ENCODE peak calls at places on chromosome 4, in five cellular contexts. One of them, this sample, is unnamed.

GRCh38 chr4:158193171-158193749 is 17.0 kb upstream of the TMEM144 start:
- DNase-seq in GM23248: peak; percentile 39
- DNase-seq in PC-3: peak; percentile 62
- DNase-seq in neural progenitor cell: peak; percentile 39
- DNase-seq in MM.1S: peak; percentile 55
- DNase-seq in this sample: peak; percentile 13

GRCh38 chr4:112514449-112515277 is 1.3 kb downstream of the NEUROG2 start:
- DNase-seq in GM23248: no peak
- DNase-seq in PC-3: no peak
- DNase-seq in neural progenitor cell: peak; percentile 64
- DNase-seq in MM.1S: peak; percentile 25
- DNase-seq in this sample: peak; percentile 26

GRCh38 chr4:99208719-99209075 is 10.3 kb downstream of the ADH6 start:
- DNase-seq in GM23248: no peak
- DNase-seq in PC-3: no peak
- DNase-seq in neural progenitor cell: no peak
- DNase-seq in MM.1S: no peak
- DNase-seq in this sample: no peak

GRCh38 chr4:74335341-74336019 is 27.2 kb downstream of the EPGN start:
- DNase-seq in GM23248: no peak
- DNase-seq in PC-3: no peak
- DNase-seq in neural progenitor cell: no peak
- DNase-seq in MM.1S: no peak
- DNase-seq in this sample: no peak

GRCh38 chr4:61507091-61507490 is 307.0 kb downstream of the ADGRL3 start:
- DNase-seq in GM23248: no peak
- DNase-seq in PC-3: no peak
- DNase-seq in neural progenitor cell: peak; percentile 46
- DNase-seq in MM.1S: no peak
- DNase-seq in this sample: no peak

GRCh38 chr4:8506373-8507250 is 66.0 kb downstream of the TRMT44 start:
- DNase-seq in GM23248: peak; percentile 96
- DNase-seq in PC-3: no peak
- DNase-seq in neural progenitor cell: peak; percentile 77
- DNase-seq in MM.1S: no peak
- DNase-seq in this sample: no peak

GRCh38 chr4:153816542-153816941 is 27.7 kb upstream of the SFRP2 start:
- DNase-seq in GM23248: no peak
- DNase-seq in PC-3: no peak
- DNase-seq in neural progenitor cell: no peak
- DNase-seq in MM.1S: no peak
- DNase-seq in this sample: no peak

GRCh38 chr4:126209117-126209516 is 894.4 kb downstream of the FAT4 start:
- DNase-seq in GM23248: peak; percentile 39
- DNase-seq in PC-3: no peak
- DNase-seq in neural progenitor cell: no peak
- DNase-seq in MM.1S: no peak
- DNase-seq in this sample: no peak

GRCh38 chr4:110059556-110060191 is 138.7 kb downstream of the ELOVL6 start:
- DNase-seq in GM23248: peak; percentile 18
- DNase-seq in PC-3: peak; percentile 79
- DNase-seq in neural progenitor cell: no peak
- DNase-seq in MM.1S: peak; percentile 83
- DNase-seq in this sample: peak; percentile 18

GRCh38 chr4:15482842-15483241 is 13.2 kb downstream of the CC2D2A start:
- DNase-seq in GM23248: no peak
- DNase-seq in PC-3: no peak
- DNase-seq in neural progenitor cell: no peak
- DNase-seq in MM.1S: no peak
- DNase-seq in this sample: no peak

GRCh38 chr4:106048250-106048931 is 153.1 kb downstream of the NPNT start:
- DNase-seq in GM23248: no peak
- DNase-seq in PC-3: no peak
- DNase-seq in neural progenitor cell: peak; percentile 45
- DNase-seq in MM.1S: no peak
- DNase-seq in this sample: no peak
- H3K4me2 ChIP-seq in GM23248: no peak overlapping the region
- H3K4me2 ChIP-seq in PC-3: no peak overlapping the region
- H3K4me2 ChIP-seq in neural progenitor cell: no peak overlapping the region
- H3K4me2 ChIP-seq in MM.1S: no peak overlapping the region
- H3K4me2 ChIP-seq in this sample: no peak overlapping the region

DNA sequence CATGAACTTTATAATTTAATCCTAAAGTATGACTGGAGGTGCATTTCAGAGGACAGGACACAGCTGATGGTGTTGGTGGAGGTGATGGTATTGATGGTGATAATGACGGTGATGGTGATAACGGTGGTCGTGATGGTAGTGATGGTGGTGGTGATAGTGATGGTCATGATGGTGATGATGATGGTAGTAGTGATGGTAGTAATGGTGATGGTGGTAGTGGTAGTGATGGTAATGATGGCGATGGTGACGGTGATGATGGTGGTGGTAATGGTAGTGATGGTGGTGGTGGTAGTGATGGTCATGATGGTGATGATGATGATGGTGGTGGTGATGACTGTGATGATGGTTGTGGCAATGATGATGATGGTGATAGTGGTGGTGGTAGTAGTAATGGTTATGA is 40.4 kb downstream of the SLC2A9 start:
- DNase-seq in GM23248: no peak
- DNase-seq in PC-3: no peak
- DNase-seq in neural progenitor cell: no peak
- DNase-seq in MM.1S: no peak
- DNase-seq in this sample: no peak
- TF ChIP-seq EZH2phosphoT487 in GM23248: no peak
- TF ChIP-seq EZH2phosphoT487 in PC-3: no peak
- TF ChIP-seq EZH2phosphoT487 in neural progenitor cell: no peak
- TF ChIP-seq EZH2phosphoT487 in MM.1S: no peak
- TF ChIP-seq EZH2phosphoT487 in this sample: no peak

DNA sequence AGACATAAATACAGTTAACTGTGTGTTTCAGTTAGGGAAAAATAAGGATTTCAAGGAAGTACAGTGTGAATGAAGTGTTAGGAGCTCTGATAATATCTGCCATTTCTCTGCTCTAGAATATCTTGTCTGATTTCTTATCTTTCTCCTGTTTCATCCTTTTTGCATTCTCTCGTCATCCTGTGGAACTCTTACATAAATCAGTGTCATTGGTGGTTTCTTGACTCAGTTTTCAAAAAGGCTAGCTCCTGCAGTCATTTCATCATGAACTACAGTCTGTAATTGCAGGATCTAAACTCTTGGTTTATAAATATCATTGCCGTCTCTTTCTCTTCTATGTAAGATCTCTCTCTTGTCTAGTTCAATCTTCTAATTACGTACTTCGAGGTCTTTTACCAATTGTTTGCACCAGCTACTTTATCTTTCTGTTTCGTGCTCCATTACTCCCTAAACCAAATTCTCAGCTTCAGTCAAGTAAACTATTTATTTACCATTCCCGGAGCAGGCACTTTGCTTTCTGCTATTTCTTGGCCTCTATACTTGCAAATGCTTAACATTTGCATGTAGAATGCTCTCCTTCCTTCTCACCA is 293.9 kb downstream of the TENM3 start:
- DNase-seq in GM23248: no peak
- DNase-seq in PC-3: no peak
- DNase-seq in neural progenitor cell: no peak
- DNase-seq in MM.1S: no peak
- DNase-seq in this sample: no peak
- H3K4me3 ChIP-seq in GM23248: no peak overlapping the region
- H3K4me3 ChIP-seq in PC-3: no peak overlapping the region
- H3K4me3 ChIP-seq in neural progenitor cell: no peak overlapping the region
- H3K4me3 ChIP-seq in MM.1S: no peak overlapping the region
- H3K4me3 ChIP-seq in this sample: no peak overlapping the region

GRCh38 chr4:30538794-30539193 is 181.4 kb upstream of the PCDH7 start:
- DNase-seq in GM23248: no peak
- DNase-seq in PC-3: no peak
- DNase-seq in neural progenitor cell: no peak
- DNase-seq in MM.1S: no peak
- DNase-seq in this sample: no peak
- H3K4me2 ChIP-seq in GM23248: no peak overlapping the region
- H3K4me2 ChIP-seq in PC-3: no peak overlapping the region
- H3K4me2 ChIP-seq in neural progenitor cell: no peak overlapping the region
- H3K4me2 ChIP-seq in MM.1S: no peak overlapping the region
- H3K4me2 ChIP-seq in this sample: no peak overlapping the region

GRCh38 chr4:3293410-3294391 is 880 bp downstream of the RGS12 start:
- DNase-seq in GM23248: peak; percentile 15
- DNase-seq in PC-3: no peak
- DNase-seq in neural progenitor cell: no peak
- DNase-seq in MM.1S: no peak
- DNase-seq in this sample: peak; percentile 5

GRCh38 chr4:3292571-3293409 is at the start of gene RGS12:
- DNase-seq in GM23248: peak; percentile 97
- DNase-seq in PC-3: peak; percentile 84
- DNase-seq in neural progenitor cell: peak; percentile 97
- DNase-seq in MM.1S: peak; percentile 92
- DNase-seq in this sample: peak; percentile 76

GRCh38 chr4:3295837-3296624 is 3.2 kb downstream of the RGS12 start:
- DNase-seq in GM23248: no peak
- DNase-seq in PC-3: no peak
- DNase-seq in neural progenitor cell: no peak
- DNase-seq in MM.1S: no peak
- DNase-seq in this sample: no peak

GRCh38 chr4:3296651-3297050 is 3.8 kb downstream of the RGS12 start:
- DNase-seq in GM23248: no peak
- DNase-seq in PC-3: no peak
- DNase-seq in neural progenitor cell: no peak
- DNase-seq in MM.1S: no peak
- DNase-seq in this sample: no peak

GRCh38 chr4:3294401-3295241 is 1.8 kb downstream of the RGS12 start:
- DNase-seq in GM23248: no peak
- DNase-seq in PC-3: no peak
- DNase-seq in neural progenitor cell: no peak
- DNase-seq in MM.1S: no peak
- DNase-seq in this sample: no peak
- TF ChIP-seq EZH2phosphoT487 in GM23248: no peak
- TF ChIP-seq EZH2phosphoT487 in PC-3: no peak
- TF ChIP-seq EZH2phosphoT487 in neural progenitor cell: no peak
- TF ChIP-seq EZH2phosphoT487 in MM.1S: no peak
- TF ChIP-seq EZH2phosphoT487 in this sample: no peak

GRCh38 chr4:40334591-40335507 is at the start of gene CHRNA9:
- DNase-seq in GM23248: peak; percentile 41
- DNase-seq in PC-3: no peak
- DNase-seq in neural progenitor cell: peak; percentile 62
- DNase-seq in MM.1S: no peak
- DNase-seq in this sample: no peak
- H3K4me3 ChIP-seq in GM23248: peak within 1 kb of the TSS; percentile 17
- H3K4me3 ChIP-seq in PC-3: no peak within 1 kb of the TSS
- H3K4me3 ChIP-seq in neural progenitor cell: no peak within 1 kb of the TSS
- H3K4me3 ChIP-seq in MM.1S: no peak within 1 kb of the TSS
- H3K4me3 ChIP-seq in this sample: no peak within 1 kb of the TSS

GRCh38 chr4:80610199-80610598 is 274.7 kb downstream of the CFAP299 start:
- DNase-seq in GM23248: no peak
- DNase-seq in PC-3: no peak
- DNase-seq in neural progenitor cell: no peak
- DNase-seq in MM.1S: no peak
- DNase-seq in this sample: peak; percentile 67

GRCh38 chr4:80610845-80611244 is 275.3 kb downstream of the CFAP299 start:
- DNase-seq in GM23248: peak; percentile 50
- DNase-seq in PC-3: no peak
- DNase-seq in neural progenitor cell: no peak
- DNase-seq in MM.1S: no peak
- DNase-seq in this sample: peak; percentile 99

GRCh38 chr4:80608285-80608980 is 272.9 kb downstream of the CFAP299 start:
- DNase-seq in GM23248: peak; percentile 48
- DNase-seq in PC-3: no peak
- DNase-seq in neural progenitor cell: no peak
- DNase-seq in MM.1S: no peak
- DNase-seq in this sample: no peak

GRCh38 chr4:80614319-80614718 is 278.8 kb downstream of the CFAP299 start:
- DNase-seq in GM23248: no peak
- DNase-seq in PC-3: no peak
- DNase-seq in neural progenitor cell: no peak
- DNase-seq in MM.1S: no peak
- DNase-seq in this sample: no peak

DNA sequence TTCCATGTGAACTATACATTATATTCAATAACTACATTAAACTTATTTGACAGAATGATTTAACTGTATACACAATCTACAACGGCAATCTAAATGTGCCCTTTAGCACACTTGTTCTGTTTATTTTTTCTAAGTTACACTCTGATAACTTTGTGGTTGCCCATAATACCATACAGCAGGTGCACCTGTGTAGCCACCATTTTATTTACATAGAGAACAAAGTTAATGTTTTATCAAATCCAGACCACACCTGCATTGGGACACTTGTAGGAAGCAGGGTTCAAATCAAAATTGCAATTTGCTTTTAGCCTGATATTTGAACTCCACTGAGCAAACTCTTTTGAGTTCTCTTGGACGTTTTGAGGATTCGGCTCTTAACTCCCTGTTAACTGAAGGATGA is 275.8 kb downstream of the CFAP299 start:
- DNase-seq in GM23248: no peak
- DNase-seq in PC-3: no peak
- DNase-seq in neural progenitor cell: no peak
- DNase-seq in MM.1S: no peak
- DNase-seq in this sample: peak; percentile 97
- H3K4me2 ChIP-seq in GM23248: no peak overlapping the region
- H3K4me2 ChIP-seq in PC-3: no peak overlapping the region
- H3K4me2 ChIP-seq in neural progenitor cell: no peak overlapping the region
- H3K4me2 ChIP-seq in MM.1S: peak overlapping the region; percentile 5
- H3K4me2 ChIP-seq in this sample: peak overlapping the region; percentile 60

DNA sequence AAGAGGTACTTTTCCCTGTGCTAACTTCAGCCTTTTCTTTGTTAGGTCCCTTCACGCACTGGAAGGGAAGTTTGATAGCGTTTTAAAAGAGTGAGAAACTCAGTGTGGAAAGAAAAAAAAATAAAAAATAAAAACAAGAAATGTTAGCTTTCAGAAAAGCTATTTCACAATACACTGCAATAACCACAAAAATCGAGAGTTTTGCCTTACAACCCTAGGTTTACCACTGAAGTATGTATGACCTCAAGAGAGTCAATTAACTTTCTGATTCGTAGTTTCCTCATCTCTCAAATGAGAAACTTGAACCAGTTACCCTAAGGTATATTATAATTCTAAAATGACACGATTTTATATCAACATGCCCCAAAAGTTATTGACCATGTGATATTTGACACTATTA is 93.9 kb upstream of the JADE1 start:
- DNase-seq in GM23248: peak; percentile 82
- DNase-seq in PC-3: no peak
- DNase-seq in neural progenitor cell: no peak
- DNase-seq in MM.1S: no peak
- DNase-seq in this sample: no peak
- TF ChIP-seq EZH2phosphoT487 in GM23248: no peak
- TF ChIP-seq EZH2phosphoT487 in PC-3: no peak
- TF ChIP-seq EZH2phosphoT487 in neural progenitor cell: no peak
- TF ChIP-seq EZH2phosphoT487 in MM.1S: no peak
- TF ChIP-seq EZH2phosphoT487 in this sample: no peak

DNA sequence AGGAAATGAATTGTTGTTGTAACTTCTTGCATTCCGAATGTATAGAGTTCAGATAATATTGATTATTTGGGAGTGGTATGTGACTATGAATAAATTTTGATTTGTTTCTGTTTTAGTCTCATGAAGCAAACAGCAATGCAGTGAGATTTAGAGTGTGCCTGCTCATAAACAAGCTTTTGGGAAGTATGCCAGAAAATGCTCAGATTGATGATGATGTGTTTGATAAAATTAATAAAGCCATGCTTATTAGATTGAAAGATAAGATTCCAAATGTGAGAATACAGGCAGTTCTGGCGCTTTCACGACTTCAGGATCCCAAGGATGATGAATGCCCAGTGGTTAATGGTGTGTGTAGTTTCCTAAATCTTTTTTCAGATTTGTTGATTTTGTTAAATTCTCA is 2.0 kb downstream of the NCAPG start:
- DNase-seq in GM23248: peak; percentile 39
- DNase-seq in PC-3: no peak
- DNase-seq in neural progenitor cell: no peak
- DNase-seq in MM.1S: no peak
- DNase-seq in this sample: no peak
- H3K4me3 ChIP-seq in GM23248: peak overlapping the region; percentile 97
- H3K4me3 ChIP-seq in PC-3: peak overlapping the region; percentile 99
- H3K4me3 ChIP-seq in neural progenitor cell: peak overlapping the region; percentile 98
- H3K4me3 ChIP-seq in MM.1S: peak overlapping the region; percentile 91
- H3K4me3 ChIP-seq in this sample: peak overlapping the region; percentile 85

GRCh38 chr4:9745782-9746181 is 35.7 kb upstream of the DRD5 start:
- DNase-seq in GM23248: no peak
- DNase-seq in PC-3: no peak
- DNase-seq in neural progenitor cell: no peak
- DNase-seq in MM.1S: no peak
- DNase-seq in this sample: no peak
- H3K4me2 ChIP-seq in GM23248: no peak overlapping the region
- H3K4me2 ChIP-seq in PC-3: no peak overlapping the region
- H3K4me2 ChIP-seq in neural progenitor cell: no peak overlapping the region
- H3K4me2 ChIP-seq in MM.1S: no peak overlapping the region
- H3K4me2 ChIP-seq in this sample: no peak overlapping the region

This sample was measured in OCI-LY7.